ENCODE peak calls at places on chromosomes 16 and 17, in seven cellular contexts. N is esophagus squamous epithelium, V is heart right ventricle, B is IMR-90, E is PC-3, A is colonic mucosa, X is thyroid gland. Z is an unnamed sample.

GRCh38 chr16:77499373-77500285 is 64.8 kb upstream of the ADAMTS18 start:
- DNase-seq in B (no peak), A (no peak), X (no peak), V (peak; percentile 17), N (no peak), E (peak; percentile 42), Z (no peak)

GRCh38 chr16:2914233-2914632 is 2.5 kb downstream of the FLYWCH1 start:
- DNase-seq in E (no peak), V (no peak), N (no peak), B (no peak), A (no peak), X (no peak), Z (no peak)

GRCh38 chr17:4901648-4902344 is 1.1 kb downstream of the CHRNE start:
- DNase-seq in V (peak; percentile 77), B (no peak), N (no peak), A (peak; percentile 76), E (no peak), X (no peak), Z (peak; percentile 25)

GRCh38 chr16:81179219-81179618 is 59.3 kb upstream of the BCO1 start:
- DNase-seq in A (no peak), B (no peak), N (no peak), E (no peak), V (no peak), X (no peak), Z (no peak)

GRCh38 chr16:2829501-2830354 is at the start of gene ZG16B:
- DNase-seq in X (no peak), N (no peak), B (no peak), V (no peak), A (peak; percentile 71), E (peak; percentile 69), Z (peak; percentile 75)

GRCh38 chr16:82657239-82657638 is 30.5 kb downstream of the CDH13 start:
- DNase-seq in E (peak; percentile 14), V (no peak), N (no peak), X (no peak), A (no peak), B (peak; percentile 79), Z (no peak)

GRCh38 chr17:57604771-57605733 is 140.0 kb downstream of the CCDC182 start:
- DNase-seq in V (peak; percentile 50), E (no peak), N (no peak), B (peak; percentile 55), A (peak; percentile 60), X (peak; percentile 76), Z (peak; percentile 75)

GRCh38 chr16:50146479-50147435 is 6.3 kb upstream of the TENT4B start:
- DNase-seq in B (no peak), E (no peak), X (peak; percentile 43), A (no peak), V (no peak), N (no peak), Z (no peak)

GRCh38 chr17:69858460-69858859 is 216.6 kb upstream of the KCNJ16 start:
- DNase-seq in E (no peak), V (no peak), X (no peak), N (no peak), A (no peak), B (no peak), Z (no peak)

GRCh38 chr17:78137392-78138203 is 7.0 kb downstream of the TMC8 start:
- DNase-seq in B (no peak), N (no peak), X (no peak), A (no peak), E (no peak), V (no peak), Z (peak; percentile 76)

GRCh38 chr16:66359012-66359411 is 7.5 kb upstream of the CDH5 start:
- DNase-seq in N (no peak), E (peak; percentile 75), A (no peak), B (peak; percentile 19), X (peak; percentile 77), V (no peak), Z (no peak)

GRCh38 chr17:3879181-3879580 is 13.7 kb downstream of the CAMKK1 start:
- DNase-seq in N (no peak), B (peak; percentile 73), E (no peak), X (no peak), V (peak; percentile 44), A (peak; percentile 51), Z (no peak)

GRCh38 chr17:17682293-17682736 is 1.1 kb downstream of the RAI1 start:
- DNase-seq in X (peak; percentile 49), B (no peak), E (peak; percentile 30), N (no peak), V (peak; percentile 59), A (peak; percentile 51), Z (no peak)

GRCh38 chr16:46649571-46649970 is 28.4 kb upstream of the SHCBP1 start:
- DNase-seq in E (no peak), A (peak; percentile 31), N (no peak), B (peak; percentile 51), X (no peak), V (peak; percentile 47), Z (peak; percentile 59)

GRCh38 chr16:87465306-87465705 is 27.5 kb downstream of the ZCCHC14 start:
- DNase-seq in B (peak; percentile 82), V (peak; percentile 63), A (peak; percentile 75), E (peak; percentile 84), N (peak; percentile 21), X (peak; percentile 79), Z (peak; percentile 69)

GRCh38 chr17:1197781-1198490 is 18.2 kb upstream of the ABR start:
- DNase-seq in E (no peak), B (no peak), V (peak; percentile 63), X (peak; percentile 48), N (peak; percentile 61), A (peak; percentile 71), Z (peak; percentile 76)

GRCh38 chr16:53281280-53281679 is 153.0 kb upstream of the RBL2 start:
- DNase-seq in A (no peak), E (no peak), B (no peak), X (no peak), N (no peak), V (no peak), Z (no peak)

GRCh38 chr16:77398495-77398894 is 36.3 kb downstream of the ADAMTS18 start:
- DNase-seq in V (no peak), A (no peak), X (no peak), N (no peak), E (no peak), B (no peak), Z (no peak)

GRCh38 chr16:79756571-79756970 is 156.0 kb upstream of the MAF start:
- DNase-seq in E (no peak), V (no peak), A (no peak), X (no peak), B (no peak), N (no peak), Z (no peak)

GRCh38 chr17:73401911-73402310 is 90.1 kb upstream of the CDC42EP4 start:
- DNase-seq in N (no peak), V (peak; percentile 60), E (no peak), X (no peak), B (peak; percentile 7), A (no peak), Z (no peak)

GRCh38 chr17:80836658-80836965 is 155.0 kb upstream of the CHMP6 start:
- DNase-seq in X (no peak), E (no peak), A (no peak), N (no peak), V (no peak), B (no peak), Z (peak; percentile 28)

GRCh38 chr16:22369221-22369811 is 5.1 kb downstream of the CDR2 start:
- DNase-seq in B (peak; percentile 79), E (peak; percentile 15), X (no peak), V (no peak), N (no peak), A (no peak), Z (no peak)
- H3K4me1 ChIP-seq in B (peaks cover 20% of the 10 kb centered on the region), E (peaks cover 39% of the 10 kb centered on the region), X (peaks cover 67% of the 10 kb centered on the region), V (peaks cover 21% of the 10 kb centered on the region), N (no peaks in the 10 kb centered on the region), A (peaks cover 19% of the 10 kb centered on the region), Z (peaks cover 51% of the 10 kb centered on the region)

GRCh38 chr17:27294689-27295630 is 1.0 kb downstream of the WSB1 start:
- DNase-seq in V (no peak), N (peak; percentile 24), X (peak; percentile 68), B (peak; percentile 83), E (peak; percentile 63), A (peak; percentile 82), Z (no peak)

GRCh38 chr17:27296427-27296979 is 2.6 kb downstream of the WSB1 start:
- DNase-seq in E (peak; percentile 66), B (peak; percentile 85), X (no peak), V (no peak), A (no peak), N (no peak), Z (no peak)

GRCh38 chr17:27293359-27293897 is 486 bp upstream of the WSB1 start:
- DNase-seq in X (no peak), E (no peak), A (peak; percentile 39), N (no peak), B (no peak), V (no peak), Z (peak; percentile 64)

GRCh38 chr17:27293898-27294688 is at the start of gene WSB1:
- DNase-seq in E (peak; percentile 83), A (peak; percentile 94), B (peak; percentile 89), V (peak; percentile 95), X (peak; percentile 95), N (peak; percentile 78), Z (peak; percentile 95)

DNA sequence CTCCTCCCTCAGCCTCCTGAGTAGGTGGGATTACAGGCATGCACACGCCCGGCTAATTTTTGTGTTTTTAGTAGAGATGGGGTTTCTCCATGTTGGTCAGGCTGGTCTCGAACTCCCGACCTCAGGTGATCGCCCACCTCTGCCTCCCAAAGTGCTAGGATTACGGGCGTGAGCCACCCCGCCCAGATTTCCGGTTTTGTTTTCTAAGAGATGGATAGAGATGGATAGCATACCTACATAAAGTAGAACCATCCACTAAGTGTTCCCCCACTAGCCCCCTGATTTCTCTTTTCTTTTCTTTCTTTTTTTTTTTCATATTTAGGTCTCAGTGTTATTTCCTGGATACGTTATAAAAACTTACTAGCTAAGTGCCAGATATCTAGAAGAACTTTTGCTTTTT is 2.0 kb downstream of the WSB1 start:
- DNase-seq in V (no peak), E (peak; percentile 9), X (no peak), A (peak; percentile 37), N (no peak), B (no peak), Z (peak; percentile 56)
- H3K4me3 ChIP-seq in V (peak overlapping the region; percentile 87), E (peak overlapping the region; percentile 98), X (peak overlapping the region; percentile 86), A (peak overlapping the region; percentile 78), N (peak overlapping the region; percentile 92), B (peak overlapping the region; percentile 83), Z (no peak overlapping the region)

GRCh38 chr16:26648851-26649250 is 417.9 kb upstream of the C16orf82 start:
- DNase-seq in V (no peak), N (no peak), B (no peak), E (no peak), X (no peak), A (no peak), Z (no peak)

GRCh38 chr16:26643519-26643918 is 423.2 kb upstream of the C16orf82 start:
- DNase-seq in V (no peak), B (no peak), E (no peak), N (no peak), A (no peak), X (no peak), Z (no peak)

GRCh38 chr16:26642047-26642664 is 424.6 kb upstream of the C16orf82 start:
- DNase-seq in E (no peak), X (no peak), N (no peak), B (no peak), A (no peak), V (no peak), Z (no peak)

GRCh38 chr16:26644912-26645543 is 421.7 kb upstream of the C16orf82 start:
- DNase-seq in E (no peak), V (no peak), N (no peak), X (no peak), A (no peak), B (no peak), Z (no peak)

GRCh38 chr16:26645629-26646028 is 421.1 kb upstream of the C16orf82 start:
- DNase-seq in A (no peak), N (no peak), B (no peak), E (no peak), X (peak; percentile 70), V (no peak), Z (no peak)
- TF ChIP-seq CTCF in A (no peak), N (peak; percentile 6), B (no peak), E (no peak), X (peak; percentile 46), V (peak; percentile 37), Z (no peak)

GRCh38 chr17:75350029-75350428 is 55.4 kb downstream of the GRB2 start:
- DNase-seq in X (no peak), E (no peak), B (no peak), A (no peak), N (no peak), V (no peak), Z (no peak)
- H3K4me1 ChIP-seq in X (peaks cover 38% of the 10 kb centered on the region), E (no peaks in the 10 kb centered on the region), B (peaks cover 5% of the 10 kb centered on the region), A (no peaks in the 10 kb centered on the region), N (peaks cover 31% of the 10 kb centered on the region), V (peaks cover 18% of the 10 kb centered on the region), Z (peaks cover 21% of the 10 kb centered on the region)

Z was measured in mucosa of descending colon.